ENCODE peak calls at places on chromosomes 3 and 15, in four cellular contexts. Z is H9, Y is H1, H is mesendoderm. C is an unnamed sample.

GRCh38 chr3:63998852-63999754 is 24.2 kb downstream of the PSMD6 start:
- DNase-seq in Z (no peak), Y (no peak), H (peak; percentile 28), C (no peak)

GRCh38 chr3:151210676-151211381 is 7.8 kb upstream of the GPR171 start:
- DNase-seq in Y (no peak), H (peak; percentile 29), Z (no peak), C (no peak)

GRCh38 chr15:72538931-72539330 is 64.8 kb downstream of the ARIH1 start:
- DNase-seq in H (no peak), Y (no peak), Z (no peak), C (no peak)

GRCh38 chr15:89299896-89300295 is 34.7 kb downstream of the POLG start:
- DNase-seq in Z (no peak), H (peak; percentile 19), Y (no peak), C (no peak)

GRCh38 chr3:61704807-61705206 is 143.4 kb downstream of the PTPRG start:
- DNase-seq in H (peak; percentile 83), Z (no peak), Y (no peak), C (no peak)

GRCh38 chr3:142947352-142947751 is 16.1 kb downstream of the PAQR9 start:
- DNase-seq in H (peak; percentile 11), Z (peak; percentile 56), Y (peak; percentile 59), C (no peak)

GRCh38 chr15:39242345-39242744 is 338.5 kb upstream of the THBS1 start:
- DNase-seq in H (no peak), Z (no peak), Y (no peak), C (no peak)

GRCh38 chr15:70596354-70597055 is 166.9 kb downstream of the UACA start:
- DNase-seq in Z (no peak), Y (no peak), H (no peak), C (no peak)

GRCh38 chr15:49370782-49371181 is 52.3 kb upstream of the FGF7 start:
- DNase-seq in H (no peak), Y (no peak), Z (no peak), C (no peak)

GRCh38 chr15:70266412-70267089 is 168.8 kb upstream of the TLE3 start:
- DNase-seq in H (no peak), Z (no peak), Y (no peak), C (no peak)

GRCh38 chr3:149339931-149340309 is 6.5 kb upstream of the TM4SF18 start:
- DNase-seq in Y (no peak), H (peak; percentile 98), Z (peak; percentile 83), C (no peak)

GRCh38 chr15:88913017-88913849 is at the start of gene MFGE8:
- DNase-seq in H (peak; percentile 90), Z (peak; percentile 92), Y (peak; percentile 96), C (peak; percentile 85)

GRCh38 chr15:98683821-98684220 is 35.5 kb downstream of the IGF1R start:
- DNase-seq in H (no peak), Z (no peak), Y (no peak), C (no peak)

GRCh38 chr3:122942937-122943827 is 84.4 kb downstream of the SEMA5B start:
- DNase-seq in H (peak; percentile 90), Y (peak; percentile 96), Z (peak; percentile 89), C (peak; percentile 67)

GRCh38 chr15:97929456-97930229 is 30.9 kb upstream of the ARRDC4 start:
- DNase-seq in Y (no peak), Z (no peak), H (no peak), C (no peak)

GRCh38 chr3:128874481-128875180 is 4.8 kb upstream of the ACAD9 start:
- DNase-seq in H (no peak), Y (no peak), Z (no peak), C (no peak)

GRCh38 chr15:29872716-29873115 is 50.4 kb upstream of the TJP1 start:
- DNase-seq in Z (no peak), Y (no peak), H (no peak), C (no peak)

GRCh38 chr15:59567369-59567768 is 44.2 kb upstream of the GCNT3 start:
- DNase-seq in H (no peak), Y (no peak), Z (no peak), C (no peak)

GRCh38 chr3:186151077-186151971 is 42.4 kb upstream of the ETV5 start:
- DNase-seq in Y (no peak), Z (no peak), H (no peak), C (no peak)

GRCh38 chr3:151379083-151379734 is 5.3 kb downstream of the P2RY12 start:
- DNase-seq in Y (peak; percentile 63), H (peak; percentile 60), Z (peak; percentile 65), C (peak; percentile 11)

GRCh38 chr3:175070946-175071345 is 211.8 kb downstream of the NAALADL2 start:
- DNase-seq in H (no peak), Z (no peak), Y (no peak), C (no peak)

GRCh38 chr15:68345481-68345880 is 67.9 kb downstream of the FEM1B start:
- DNase-seq in Z (no peak), Y (no peak), H (no peak), C (no peak)

GRCh38 chr3:105399611-105400010 is 32.9 kb downstream of the ALCAM start:
- DNase-seq in Y (no peak), Z (no peak), H (no peak), C (no peak)

DNA sequence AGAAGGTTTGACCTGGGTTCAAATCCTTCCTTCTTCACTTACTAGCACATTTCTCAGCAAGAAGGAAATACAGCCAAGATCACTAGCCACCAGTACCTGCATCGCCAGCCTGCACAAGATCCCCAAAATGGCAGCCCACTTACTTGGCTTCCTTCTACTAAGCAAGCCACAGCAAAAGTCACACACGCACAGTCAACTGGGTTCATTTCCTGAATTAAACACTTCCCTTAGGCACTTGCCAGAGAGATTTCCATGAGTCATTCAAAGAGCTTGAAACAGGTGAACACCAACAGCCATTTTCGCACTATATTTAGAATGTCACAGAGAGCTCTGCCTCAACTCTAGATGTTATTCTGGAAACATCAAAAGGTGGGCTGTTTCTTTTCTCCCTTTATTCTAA is 42.6 kb downstream of the MGLL start:
- DNase-seq in H (no peak), Y (no peak), Z (no peak), C (no peak)
- H2BK15ac ChIP-seq in H (no peak overlapping the region), Y (no peak overlapping the region), Z (no peak overlapping the region), C (no peak overlapping the region)

GRCh38 chr3:45992133-45992729 is 3.4 kb downstream of the FYCO1 start:
- DNase-seq in Y (no peak), H (no peak), Z (peak; percentile 66), C (no peak)

GRCh38 chr3:45994661-45995369 is 809 bp downstream of the FYCO1 start:
- DNase-seq in H (peak; percentile 50), Z (peak; percentile 48), Y (peak; percentile 47), C (no peak)

GRCh38 chr3:45992820-45993219 is 2.8 kb downstream of the FYCO1 start:
- DNase-seq in Z (no peak), Y (no peak), H (peak; percentile 60), C (no peak)

GRCh38 chr3:45995370-45996192 is at the start of gene FYCO1:
- DNase-seq in Y (peak; percentile 92), H (peak; percentile 93), Z (peak; percentile 94), C (peak; percentile 67)

GRCh38 chr3:45993421-45994027 is 2.1 kb downstream of the FYCO1 start:
- DNase-seq in H (no peak), Y (no peak), Z (no peak), C (no peak)
- H3K18ac ChIP-seq in H (no peak overlapping the region), Y (no peak overlapping the region), Z (no peak overlapping the region), C (no peak overlapping the region)

DNA sequence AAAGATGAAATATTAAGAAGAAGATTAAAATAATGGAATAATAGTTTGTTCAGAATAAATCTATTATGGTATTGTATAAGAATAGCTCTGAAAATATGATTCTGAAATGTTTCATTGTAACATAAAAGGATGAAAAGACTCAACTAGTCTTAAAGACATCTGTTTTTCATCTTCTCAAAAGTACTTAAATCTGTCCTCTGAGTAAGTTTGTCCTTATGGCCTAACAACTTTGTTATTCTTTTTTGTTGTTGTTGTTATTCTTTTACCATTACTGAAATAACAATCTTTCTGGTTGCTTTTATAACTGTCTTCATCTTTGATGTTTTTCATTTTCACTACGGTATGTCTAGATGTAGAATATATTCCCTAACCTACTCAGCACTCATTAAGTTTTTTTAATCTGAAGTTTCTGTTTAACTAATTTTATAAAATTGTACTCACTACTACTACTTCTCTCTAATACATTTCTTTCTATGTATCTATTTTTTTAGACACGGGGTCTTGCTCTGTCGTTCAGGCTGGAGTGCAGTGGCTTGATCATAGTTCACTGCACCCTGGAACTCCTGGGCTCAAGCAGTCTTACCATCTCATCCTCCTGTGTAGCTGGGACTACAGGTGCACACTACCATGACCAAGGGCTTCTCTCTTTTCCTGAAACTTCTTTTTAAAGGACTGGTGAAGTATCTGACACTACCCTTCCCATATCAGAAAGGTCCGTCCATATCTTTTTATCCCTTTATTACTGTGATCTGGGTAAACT is 240.7 kb downstream of the PCCB start:
- DNase-seq in H (no peak), Z (no peak), Y (no peak), C (no peak)
- H2BK15ac ChIP-seq in H (no peak overlapping the region), Z (no peak overlapping the region), Y (no peak overlapping the region), C (no peak overlapping the region)

DNA sequence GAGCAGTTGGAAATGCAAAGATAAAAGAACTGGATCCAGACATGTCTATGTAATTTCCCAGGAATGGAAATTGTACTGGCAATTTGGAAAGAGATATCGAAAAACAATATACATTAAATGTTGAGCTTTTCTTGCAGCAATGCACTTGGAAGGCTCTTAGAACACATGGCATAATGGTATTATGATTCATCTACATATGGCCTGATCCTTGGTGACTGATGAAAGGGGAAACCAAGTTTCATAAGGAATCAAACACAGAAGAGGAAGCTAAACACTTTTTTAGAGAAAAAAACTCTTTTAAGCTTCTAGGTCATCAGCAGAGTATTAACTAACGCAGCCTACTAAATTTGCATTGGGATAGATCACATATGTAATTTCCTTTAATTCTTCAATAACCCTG is 12.4 kb upstream of the GREM1 start:
- DNase-seq in H (no peak), Z (no peak), Y (no peak), C (no peak)
- H3K18ac ChIP-seq in H (no peak overlapping the region), Z (no peak overlapping the region), Y (no peak overlapping the region), C (no peak overlapping the region)

DNA sequence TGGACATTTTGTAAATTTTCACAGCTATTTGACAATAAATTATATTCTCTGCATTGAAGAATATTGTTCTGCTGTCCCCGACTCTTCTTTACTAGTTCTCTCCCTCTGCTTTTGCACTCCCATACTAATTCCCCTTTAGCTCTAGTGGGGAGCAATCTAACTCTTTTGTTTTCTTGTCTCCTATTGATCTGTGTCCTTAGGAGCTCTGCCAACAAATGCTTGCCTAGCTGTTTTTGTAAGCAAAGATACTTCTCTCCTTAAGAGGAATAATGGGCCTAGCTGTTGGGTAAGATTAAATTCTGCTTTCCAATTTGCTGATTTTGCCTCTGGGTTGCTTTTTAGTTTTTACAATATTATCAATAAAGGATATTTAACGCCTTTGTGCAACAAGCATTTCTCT is 17.7 kb downstream of the ADAMTSL3 start:
- DNase-seq in H (no peak), Z (no peak), Y (no peak), C (no peak)
- H2BK15ac ChIP-seq in H (no peak overlapping the region), Z (no peak overlapping the region), Y (no peak overlapping the region), C (no peak overlapping the region)

DNA sequence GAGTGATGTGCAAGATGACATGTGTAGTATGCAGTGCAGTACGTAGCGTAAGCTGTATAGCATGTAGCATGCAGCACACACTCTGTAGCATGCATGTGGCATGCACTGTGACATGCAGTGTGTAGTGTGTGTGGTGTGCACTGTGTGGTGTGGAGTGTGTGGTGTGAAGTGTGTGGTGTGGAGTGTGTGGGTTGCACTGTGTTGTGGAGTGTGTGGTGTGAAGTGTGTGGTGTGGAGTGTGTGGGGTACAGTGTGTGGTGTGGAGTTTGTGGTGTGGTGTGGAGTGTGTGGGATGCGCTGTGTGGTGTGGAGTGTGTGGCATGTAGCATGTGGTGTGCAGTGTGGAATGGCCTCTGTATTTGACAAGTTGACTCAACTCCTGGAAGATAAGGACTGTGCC is 39.2 kb downstream of the ROPN1B start:
- DNase-seq in Y (no peak), Z (no peak), H (no peak), C (no peak)
- H3K18ac ChIP-seq in Y (no peak overlapping the region), Z (no peak overlapping the region), H (no peak overlapping the region), C (peak overlapping the region; percentile 3)

C was measured in neuronal stem cell.